ENCODE peak calls at places on chromosome 10, in nine cellular contexts. G, W, D, C, J, B, N, P and X are unnamed samples. For H3K27me3, the result is how much of the 10 kb centered on the place peaks cover.

GRCh38 chr10:69692891-69693290 is 62.8 kb downstream of the FAM241B start:
- DNase-seq in G (no peak), D (no peak), B (no peak), W (no peak), N (no peak), C (no peak), P (no peak), J (no peak), X (no peak)

GRCh38 chr10:88113232-88113631 is 249.8 kb downstream of the PTEN start:
- DNase-seq in B (no peak), J (peak), G (no peak), D (no peak), N (no peak), C (no peak), W (no peak), P (no peak), X (no peak)

GRCh38 chr10:18157909-18158308 is 17.7 kb downstream of the CACNB2 start:
- DNase-seq in P (no peak), G (no peak), B (peak), D (no peak), N (peak), W (no peak), J (no peak), C (no peak), X (no peak)

GRCh38 chr10:27541728-27542285 is 37.7 kb downstream of the RAB18 start:
- DNase-seq in J (no peak), G (no peak), W (no peak), P (no peak), N (no peak), C (no peak), D (no peak), B (peak), X (no peak)

GRCh38 chr10:75207868-75208167 is 2.8 kb upstream of the VDAC2 start:
- DNase-seq in D (no peak), N (no peak), G (no peak), J (no peak), B (no peak), W (no peak), P (no peak), C (no peak), X (no peak)

GRCh38 chr10:70478191-70479160 is at the start of gene PALD1:
- DNase-seq in J (peak), W (peak), D (peak), P (peak), G (peak), C (peak), N (no peak), B (no peak), X (no peak)

GRCh38 chr10:10110817-10111490 is 906.7 kb upstream of the CELF2 start:
- DNase-seq in P (no peak), G (no peak), W (no peak), C (no peak), B (no peak), J (no peak), D (no peak), N (no peak), X (no peak)

GRCh38 chr10:113126506-113127192 is 176.6 kb downstream of the TCF7L2 start:
- DNase-seq in B (peak), P (peak), N (peak), C (peak), G (peak), W (peak), J (peak), D (peak), X (no peak)

GRCh38 chr10:335151-335800 is 200.0 kb downstream of the ZMYND11 start:
- DNase-seq in G (no peak), B (peak), W (no peak), N (no peak), J (no peak), P (no peak), C (peak), D (no peak), X (no peak)
- H3K27me3 ChIP-seq in G (under half), B (under half), W (under half), N (under half), J (under half), P (under half), C (under half), D (under half), X (under half)

GRCh38 chr10:119714484-119714816 is 11.4 kb upstream of the INPP5F start:
- DNase-seq in W (no peak), J (no peak), D (no peak), C (no peak), B (no peak), N (no peak), P (no peak), G (no peak), X (no peak)

GRCh38 chr10:119715628-119716505 is 10.0 kb upstream of the INPP5F start:
- DNase-seq in B (no peak), C (no peak), W (no peak), N (no peak), J (no peak), P (no peak), G (no peak), D (no peak), X (no peak)

GRCh38 chr10:119713744-119714483 is 11.9 kb upstream of the INPP5F start:
- DNase-seq in J (no peak), C (no peak), B (no peak), D (no peak), P (no peak), G (no peak), W (peak), N (no peak), X (no peak)
- H3K27me3 ChIP-seq in J (under half), C (under half), B (under half), D (under half), P (under half), G (under half), W (under half), N (under half), X (under half)

DNA sequence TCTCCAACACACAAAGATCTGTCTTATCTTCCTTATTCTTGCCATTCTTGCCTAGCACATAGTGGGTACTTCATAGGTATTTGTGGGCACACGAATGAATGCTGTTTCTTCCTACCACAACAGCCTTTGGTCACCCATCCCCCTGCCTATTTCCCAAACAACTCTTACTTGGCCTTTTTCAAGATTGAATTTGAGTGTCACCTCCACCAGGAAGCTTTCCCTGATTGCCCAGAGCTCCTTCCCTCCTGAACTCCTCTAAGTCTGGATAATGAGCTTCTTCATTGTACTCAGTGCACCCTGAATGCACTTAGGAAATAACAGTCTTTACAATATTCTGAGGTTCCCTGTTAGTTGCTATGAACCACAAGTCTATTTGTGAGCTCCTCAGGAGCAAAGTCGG is 11.6 kb upstream of the PDZD8 start:
- DNase-seq in D (no peak), N (no peak), W (no peak), J (no peak), C (no peak), P (no peak), G (no peak), B (no peak), X (no peak)
- H3K27me3 ChIP-seq in D (under half), N (under half), W (under half), J (under half), C (under half), P (under half), G (under half), B (under half), X (under half)

GRCh38 chr10:117458571-117458970 is 83.3 kb upstream of the PDZD8 start:
- DNase-seq in P (no peak), D (no peak), C (no peak), W (no peak), N (no peak), J (no peak), G (no peak), B (no peak), X (no peak)

GRCh38 chr10:117457932-117458331 is 82.7 kb upstream of the PDZD8 start:
- DNase-seq in B (no peak), P (no peak), W (no peak), N (no peak), D (peak), G (no peak), C (no peak), J (no peak), X (peak)

GRCh38 chr10:117457071-117457810 is 82.0 kb upstream of the PDZD8 start:
- DNase-seq in W (no peak), C (no peak), G (no peak), P (no peak), B (no peak), D (peak), J (no peak), N (no peak), X (no peak)

GRCh38 chr10:117454502-117454901 is 79.3 kb upstream of the PDZD8 start:
- DNase-seq in G (no peak), P (no peak), N (no peak), D (no peak), B (peak), W (no peak), J (no peak), C (no peak), X (no peak)

DNA sequence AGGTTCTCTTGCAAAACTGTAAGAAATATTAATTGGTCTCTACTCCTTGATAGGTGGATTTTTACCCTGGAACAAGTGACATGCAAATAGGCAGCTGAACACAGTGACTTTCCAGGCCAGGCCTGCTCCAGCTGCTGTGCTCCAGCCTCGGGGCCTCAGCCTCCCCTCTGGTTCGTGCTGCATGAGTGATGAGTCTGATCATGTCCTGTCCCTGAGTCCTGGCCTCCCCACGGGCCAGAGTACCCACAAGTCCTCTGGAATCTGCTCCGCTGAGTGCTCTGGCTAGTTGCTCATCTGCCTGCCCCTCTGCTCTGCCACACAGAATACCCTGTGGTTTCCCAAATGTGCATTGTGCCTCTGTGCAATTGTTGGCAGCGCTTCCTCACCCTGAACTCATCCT is 80.1 kb upstream of the PDZD8 start:
- DNase-seq in D (no peak), G (no peak), W (no peak), B (no peak), C (no peak), N (no peak), P (no peak), J (no peak), X (no peak)
- H3K27me3 ChIP-seq in D (under half), G (under half), W (half or more), B (under half), C (under half), N (under half), P (under half), J (under half), X (under half)

GRCh38 chr10:104642001-104642270 is 846 bp downstream of the SORCS3 start:
- DNase-seq in P (no peak), G (no peak), C (no peak), D (no peak), J (no peak), B (no peak), N (no peak), W (no peak), X (no peak)
- H3K27me3 ChIP-seq in P (under half), G (under half), C (half or more), D (half or more), J (under half), B (under half), N (under half), W (half or more), X (under half)

GRCh38 chr10:48608279-48608681 is 3.4 kb upstream of the ARHGAP22 start:
- DNase-seq in D (peak), C (no peak), W (peak), G (no peak), N (no peak), B (peak), P (no peak), J (no peak), X (peak)
- H3K27me3 ChIP-seq in D (under half), C (under half), W (under half), G (under half), N (under half), B (under half), P (under half), J (under half), X (under half)

GRCh38 chr10:100749309-100750217 is 4.2 kb downstream of the PAX2 start:
- DNase-seq in N (no peak), P (no peak), C (no peak), J (no peak), D (no peak), B (no peak), W (no peak), G (no peak), X (no peak)
- H3K27me3 ChIP-seq in N (half or more), P (under half), C (half or more), J (under half), D (half or more), B (half or more), W (half or more), G (under half), X (under half)

GRCh38 chr10:8048281-8049008 is 6.0 kb upstream of the GATA3 start:
- DNase-seq in D (no peak), J (peak), P (no peak), N (no peak), C (no peak), W (no peak), G (no peak), B (no peak), X (no peak)

GRCh38 chr10:8050561-8051108 is 3.9 kb upstream of the GATA3 start:
- DNase-seq in W (no peak), C (peak), G (no peak), N (no peak), B (no peak), D (peak), J (peak), P (no peak), X (no peak)

GRCh38 chr10:8051109-8051781 is 3.2 kb upstream of the GATA3 start:
- DNase-seq in P (no peak), B (no peak), W (no peak), D (peak), C (no peak), J (peak), G (no peak), N (no peak), X (no peak)

GRCh38 chr10:8049151-8049873 is 5.2 kb upstream of the GATA3 start:
- DNase-seq in N (no peak), C (no peak), P (no peak), B (no peak), W (no peak), D (peak), G (no peak), J (peak), X (no peak)

GRCh38 chr10:8049874-8050560 is 4.5 kb upstream of the GATA3 start:
- DNase-seq in C (no peak), G (no peak), J (no peak), P (no peak), B (no peak), D (peak), N (no peak), W (no peak), X (no peak)
- H3K27me3 ChIP-seq in C (half or more), G (under half), J (under half), P (under half), B (half or more), D (half or more), N (half or more), W (half or more), X (under half)

GRCh38 chr10:26216577-26216948 is at the start of gene GAD2:
- DNase-seq in B (no peak), J (no peak), C (no peak), G (no peak), P (no peak), W (no peak), D (peak), N (no peak), X (no peak)
- H3K27me3 ChIP-seq in B (under half), J (under half), C (half or more), G (under half), P (under half), W (under half), D (half or more), N (half or more), X (under half)

DNA sequence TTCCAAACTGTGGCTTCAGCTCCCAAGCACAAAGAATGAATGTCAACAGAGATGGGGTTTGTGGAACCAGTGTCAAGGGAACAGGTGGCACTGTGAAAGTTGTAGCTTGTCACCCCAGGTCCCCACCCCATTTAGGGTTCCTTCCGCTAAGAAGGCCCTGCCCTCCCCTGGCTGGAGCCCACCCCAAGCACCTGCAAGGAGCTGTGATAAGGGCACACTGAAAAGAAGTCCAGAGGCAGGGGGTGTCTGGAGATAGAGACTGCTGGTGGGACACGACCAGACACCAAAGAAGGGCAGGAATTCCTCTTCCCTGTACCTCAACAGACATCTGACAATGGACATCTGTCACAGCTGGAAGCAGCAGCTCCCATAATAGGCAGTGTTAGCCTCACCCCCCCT is 4.5 kb downstream of the GRID1 start:
- DNase-seq in N (no peak), J (no peak), B (no peak), W (no peak), D (peak), P (no peak), C (peak), G (no peak), X (no peak)
- H3K27me3 ChIP-seq in N (under half), J (under half), B (under half), W (half or more), D (half or more), P (under half), C (under half), G (under half), X (under half)